ENCODE peak calls at places on chromosomes 12 and 14, in five cellular contexts. One of them, this sample, is unnamed.

GRCh38 chr12:26790645-26790994 is 42.4 kb downstream of the ITPR2 start:
- DNase-seq in posterior vena cava: no peak
- DNase-seq in PC-3: peak; percentile 47
- DNase-seq in anterior cingulate cortex: no peak
- DNase-seq in HepG2: no peak
- DNase-seq in this sample: no peak

GRCh38 chr12:33450480-33450879 is 10.9 kb upstream of the SYT10 start:
- DNase-seq in PC-3: no peak
- DNase-seq in anterior cingulate cortex: no peak
- DNase-seq in HepG2: no peak
- DNase-seq in posterior vena cava: no peak
- DNase-seq in this sample: no peak

GRCh38 chr12:32139064-32139421 is 32.4 kb downstream of the BICD1 start:
- DNase-seq in anterior cingulate cortex: no peak
- DNase-seq in PC-3: no peak
- DNase-seq in HepG2: no peak
- DNase-seq in posterior vena cava: no peak
- DNase-seq in this sample: no peak

GRCh38 chr12:47303207-47303606 is 223.4 kb upstream of the AMIGO2 start:
- DNase-seq in HepG2: no peak
- DNase-seq in anterior cingulate cortex: no peak
- DNase-seq in posterior vena cava: no peak
- DNase-seq in PC-3: no peak
- DNase-seq in this sample: no peak

GRCh38 chr12:117818400-117818799 is 150.4 kb downstream of the KSR2 start:
- DNase-seq in PC-3: peak; percentile 10
- DNase-seq in anterior cingulate cortex: no peak
- DNase-seq in posterior vena cava: no peak
- DNase-seq in HepG2: no peak
- DNase-seq in this sample: no peak

GRCh38 chr14:50669441-50669986 is 1.4 kb upstream of the SAV1 start:
- DNase-seq in posterior vena cava: no peak
- DNase-seq in anterior cingulate cortex: no peak
- DNase-seq in PC-3: no peak
- DNase-seq in HepG2: no peak
- DNase-seq in this sample: no peak

GRCh38 chr14:96130391-96130790 is 74.2 kb upstream of the BDKRB2 start:
- DNase-seq in anterior cingulate cortex: no peak
- DNase-seq in HepG2: no peak
- DNase-seq in posterior vena cava: no peak
- DNase-seq in PC-3: no peak
- DNase-seq in this sample: no peak

GRCh38 chr14:52789118-52789517 is 2.3 kb downstream of the GNPNAT1 start:
- DNase-seq in HepG2: no peak
- DNase-seq in anterior cingulate cortex: no peak
- DNase-seq in PC-3: no peak
- DNase-seq in posterior vena cava: no peak
- DNase-seq in this sample: peak; percentile 3

GRCh38 chr14:22319526-22320352 is 269.3 kb downstream of the DAD1 start:
- DNase-seq in HepG2: peak; percentile 80
- DNase-seq in anterior cingulate cortex: no peak
- DNase-seq in PC-3: peak; percentile 89
- DNase-seq in posterior vena cava: no peak
- DNase-seq in this sample: peak; percentile 65

This sample was measured in HT-29.